ENCODE peak calls at places on chromosomes 3 and 15, in seven cellular contexts. U, X, V, R, L, S and Z are unnamed samples.

GRCh38 chr3:99955773-99956562 is 138.3 kb downstream of the CMSS1 start:
- DNase-seq in U (no peak), X (no peak), V (no peak), R (no peak), L (no peak), S (no peak), Z (no peak)

GRCh38 chr15:89138999-89139612 is 50.9 kb downstream of the ABHD2 start:
- DNase-seq in U (no peak), X (no peak), V (no peak), R (no peak), L (peak; percentile 47), S (no peak), Z (no peak)

GRCh38 chr3:30342319-30343060 is 263.9 kb upstream of the TGFBR2 start:
- DNase-seq in U (peak; percentile 77), X (no peak), V (no peak), R (no peak), L (peak; percentile 96), S (no peak), Z (no peak)

GRCh38 chr3:5250467-5251195 is 63.1 kb downstream of the EDEM1 start:
- DNase-seq in U (no peak), X (no peak), V (no peak), R (no peak), L (no peak), S (no peak), Z (no peak)

GRCh38 chr3:120429921-120430361 is 20.9 kb downstream of the FSTL1 start:
- DNase-seq in U (no peak), X (no peak), V (no peak), R (no peak), L (peak; percentile 78), S (no peak), Z (no peak)

GRCh38 chr3:130759692-130760338 is 13.2 kb upstream of the PIK3R4 start:
- DNase-seq in U (peak; percentile 67), X (no peak), V (no peak), R (no peak), L (peak; percentile 49), S (peak; percentile 73), Z (no peak)

GRCh38 chr3:69869021-69869420 is 129.8 kb downstream of the MITF start:
- DNase-seq in U (no peak), X (no peak), V (no peak), R (no peak), L (no peak), S (no peak), Z (no peak)

GRCh38 chr15:58299311-58299850 is 132.4 kb upstream of the LIPC start:
- DNase-seq in U (no peak), X (no peak), V (no peak), R (no peak), L (peak; percentile 33), S (no peak), Z (no peak)

GRCh38 chr15:48547305-48547704 is 98.2 kb downstream of the FBN1 start:
- DNase-seq in U (no peak), X (no peak), V (no peak), R (no peak), L (peak; percentile 72), S (no peak), Z (no peak)

GRCh38 chr3:101667844-101668243 is 9.1 kb downstream of the ZBTB11 start:
- DNase-seq in U (no peak), X (no peak), V (no peak), R (no peak), L (no peak), S (no peak), Z (no peak)

GRCh38 chr3:187782008-187782407 is 36.7 kb upstream of the BCL6 start:
- DNase-seq in U (no peak), X (no peak), V (no peak), R (no peak), L (no peak), S (no peak), Z (no peak)

GRCh38 chr3:189712906-189713483 is 81.8 kb downstream of the TP63 start:
- DNase-seq in U (no peak), X (no peak), V (no peak), R (no peak), L (peak; percentile 29), S (no peak), Z (no peak)

GRCh38 chr3:184505053-184505452 is 56.5 kb upstream of the EPHB3 start:
- DNase-seq in U (no peak), X (no peak), V (no peak), R (no peak), L (no peak), S (no peak), Z (no peak)

GRCh38 chr3:134084230-134084950 is 54.7 kb upstream of the SLCO2A1 start:
- DNase-seq in U (no peak), X (no peak), V (no peak), R (no peak), L (no peak), S (no peak), Z (no peak)

GRCh38 chr15:69604050-69604378 is 151.4 kb downstream of the RPLP1 start:
- DNase-seq in U (peak; percentile 32), X (no peak), V (no peak), R (peak; percentile 55), L (no peak), S (peak; percentile 33), Z (no peak)